ENCODE peak calls at places on chromosomes 12 and 14, in five cellular contexts. W, Y, N, I and V are unnamed samples.

GRCh38 chr12:27852117-27852516 is 72.1 kb upstream of the MANSC4 start:
- DNase-seq in W (no peak), Y (no peak), N (no peak), I (peak; percentile 27), V (no peak)

GRCh38 chr12:70796989-70797388 is 123.5 kb downstream of the PTPRR start:
- DNase-seq in W (no peak), Y (no peak), N (no peak), I (no peak), V (peak; percentile 21)

GRCh38 chr12:10067259-10067658 is 31.5 kb downstream of the CLEC1A start:
- DNase-seq in W (no peak), Y (no peak), N (no peak), I (no peak), V (no peak)

GRCh38 chr12:57737467-57738141 is 938 bp downstream of the AGAP2 start:
- DNase-seq in W (no peak), Y (no peak), N (no peak), I (no peak), V (peak; percentile 67)

GRCh38 chr14:77039285-77040058 is 11.0 kb upstream of the IRF2BPL start:
- DNase-seq in W (peak; percentile 63), Y (no peak), N (no peak), I (peak; percentile 9), V (peak; percentile 66)

GRCh38 chr12:29566441-29566840 is 69.0 kb upstream of the OVCH1 start:
- DNase-seq in W (peak; percentile 83), Y (no peak), N (no peak), I (no peak), V (no peak)

GRCh38 chr12:112160611-112161010 is 35.3 kb downstream of the TRAFD1 start:
- DNase-seq in W (no peak), Y (no peak), N (no peak), I (no peak), V (no peak)

GRCh38 chr12:67592228-67593011 is 56.1 kb upstream of the DYRK2 start:
- DNase-seq in W (peak; percentile 56), Y (no peak), N (no peak), I (peak; percentile 62), V (peak; percentile 77)

GRCh38 chr14:22634233-22634632 is 9.9 kb downstream of the OR6J1 start:
- DNase-seq in W (no peak), Y (no peak), N (no peak), I (no peak), V (no peak)

GRCh38 chr14:21408152-21408551 is 24.3 kb upstream of the SUPT16H start:
- DNase-seq in W (peak; percentile 61), Y (no peak), N (no peak), I (peak; percentile 47), V (peak; percentile 83)

GRCh38 chr12:12439636-12440035 is 82.8 kb downstream of the BORCS5 start:
- DNase-seq in W (peak; percentile 78), Y (no peak), N (peak; percentile 22), I (peak; percentile 95), V (peak; percentile 37)

GRCh38 chr14:92456215-92457017 is 57.2 kb upstream of the RIN3 start:
- DNase-seq in W (peak; percentile 33), Y (no peak), N (peak; percentile 43), I (peak; percentile 25), V (peak; percentile 90)

GRCh38 chr14:29821665-29822429 is 105.8 kb downstream of the PRKD1 start:
- DNase-seq in W (no peak), Y (no peak), N (no peak), I (no peak), V (no peak)

GRCh38 chr12:113757223-113758002 is 208.7 kb downstream of the RBM19 start:
- DNase-seq in W (no peak), Y (no peak), N (no peak), I (peak; percentile 5), V (no peak)

GRCh38 chr12:100383586-100384548 is 27.0 kb downstream of the SLC17A8 start:
- DNase-seq in W (no peak), Y (no peak), N (no peak), I (no peak), V (no peak)

GRCh38 chr14:101068293-101068957 is 164.9 kb upstream of the RTL1 start:
- DNase-seq in W (no peak), Y (no peak), N (no peak), I (no peak), V (no peak)

GRCh38 chr14:35879654-35880249 is 53.6 kb downstream of the BRMS1L start:
- DNase-seq in W (peak; percentile 6), Y (no peak), N (no peak), I (no peak), V (peak; percentile 50)

GRCh38 chr12:121404734-121405133 is 4.8 kb downstream of the RNF34 start:
- DNase-seq in W (no peak), Y (no peak), N (no peak), I (no peak), V (no peak)

GRCh38 chr12:76117067-76117691 is 32.7 kb upstream of the NAP1L1 start:
- DNase-seq in W (no peak), Y (no peak), N (no peak), I (no peak), V (no peak)

GRCh38 chr12:76117751-76118150 is 33.3 kb upstream of the NAP1L1 start:
- DNase-seq in W (no peak), Y (no peak), N (no peak), I (no peak), V (no peak)

GRCh38 chr12:76111209-76111749 is 26.8 kb upstream of the NAP1L1 start:
- DNase-seq in W (no peak), Y (no peak), N (no peak), I (no peak), V (no peak)

GRCh38 chr12:76109879-76110278 is 25.4 kb upstream of the NAP1L1 start:
- DNase-seq in W (no peak), Y (no peak), N (no peak), I (peak; percentile 6), V (no peak)

DNA sequence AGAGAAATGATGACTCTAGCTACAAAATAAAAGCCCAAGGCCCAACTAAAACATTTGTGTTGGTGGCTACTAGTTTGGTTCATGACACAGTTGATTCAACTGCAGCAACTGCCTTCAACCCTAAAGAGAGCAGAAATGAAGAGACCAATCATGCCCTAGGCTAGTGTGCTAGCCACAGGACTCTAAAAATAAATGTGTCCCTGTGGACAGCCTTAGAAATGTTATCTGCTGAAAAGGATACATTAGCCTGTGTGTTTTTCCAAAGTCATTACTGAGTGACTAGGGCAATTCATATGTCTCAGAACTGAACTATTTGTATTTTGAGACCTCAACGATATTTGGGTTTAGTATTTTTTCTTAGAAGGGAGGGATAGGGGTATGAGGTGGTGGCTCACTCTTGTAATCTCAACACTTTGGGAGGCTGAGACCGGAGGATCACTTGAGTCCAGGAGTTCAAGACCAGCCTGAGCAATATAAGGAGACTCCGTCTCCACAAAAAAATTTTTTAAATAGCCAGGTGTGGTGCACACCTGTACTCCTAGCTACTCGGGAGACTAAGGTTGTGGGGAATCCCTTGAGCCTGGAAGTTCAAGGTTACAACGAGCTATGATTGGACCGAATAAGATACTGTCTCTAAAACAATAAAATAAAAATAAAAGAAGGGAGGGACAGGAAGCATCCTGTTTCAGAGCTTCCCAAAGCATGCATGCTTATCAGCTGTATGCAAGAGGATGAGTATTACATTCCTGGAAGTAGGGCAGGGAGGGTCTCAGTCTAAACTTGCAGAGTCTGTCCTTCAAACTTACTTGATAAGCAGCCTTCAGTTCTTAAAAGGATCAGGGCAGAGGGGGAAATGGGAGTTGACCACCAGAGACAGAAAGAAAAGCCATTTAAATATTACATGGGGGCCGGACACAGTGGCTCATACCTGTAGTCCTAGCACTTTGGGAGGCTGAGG is 29.6 kb upstream of the NAP1L1 start:
- DNase-seq in W (no peak), Y (no peak), N (no peak), I (no peak), V (no peak)
- H3K27ac ChIP-seq in W (no peak overlapping the region), Y (no peak overlapping the region), N (no peak overlapping the region), I (no peak overlapping the region), V (no peak overlapping the region)

GRCh38 chr12:1030779-1031178 is 39.8 kb downstream of the ERC1 start:
- DNase-seq in W (no peak), Y (no peak), N (no peak), I (no peak), V (no peak)

GRCh38 chr12:1034726-1035457 is 43.9 kb downstream of the ERC1 start:
- DNase-seq in W (no peak), Y (no peak), N (no peak), I (no peak), V (no peak)

GRCh38 chr12:1034243-1034642 is 43.2 kb downstream of the ERC1 start:
- DNase-seq in W (no peak), Y (no peak), N (no peak), I (no peak), V (no peak)
- H3K27ac ChIP-seq in W (no peak overlapping the region), Y (no peak overlapping the region), N (no peak overlapping the region), I (no peak overlapping the region), V (no peak overlapping the region)

GRCh38 chr12:79680051-79680450 is 10.7 kb downstream of the PAWR start:
- DNase-seq in W (no peak), Y (no peak), N (no peak), I (no peak), V (no peak)

GRCh38 chr12:79685068-79685467 is 5.7 kb downstream of the PAWR start:
- DNase-seq in W (peak; percentile 86), Y (no peak), N (no peak), I (peak; percentile 88), V (peak; percentile 76)

GRCh38 chr12:79681008-79681590 is 9.7 kb downstream of the PAWR start:
- DNase-seq in W (peak; percentile 77), Y (no peak), N (no peak), I (peak; percentile 79), V (peak; percentile 65)

GRCh38 chr12:79686171-79686570 is 4.6 kb downstream of the PAWR start:
- DNase-seq in W (no peak), Y (no peak), N (no peak), I (peak; percentile 56), V (no peak)

GRCh38 chr12:79682593-79682992 is 8.2 kb downstream of the PAWR start:
- DNase-seq in W (no peak), Y (no peak), N (no peak), I (no peak), V (no peak)
- H3K27ac ChIP-seq in W (no peak overlapping the region), Y (no peak overlapping the region), N (no peak overlapping the region), I (no peak overlapping the region), V (no peak overlapping the region)

GRCh38 chr12:53265783-53266182 is 2.3 kb upstream of the ESPL1 start:
- DNase-seq in W (no peak), Y (no peak), N (no peak), I (no peak), V (peak; percentile 23)

GRCh38 chr12:53268637-53269562 is 801 bp downstream of the ESPL1 start:
- DNase-seq in W (no peak), Y (no peak), N (no peak), I (peak; percentile 11), V (peak; percentile 28)

GRCh38 chr12:53268009-53268636 is at the start of gene ESPL1:
- DNase-seq in W (peak; percentile 57), Y (peak; percentile 74), N (no peak), I (peak; percentile 83), V (peak; percentile 90)

DNA sequence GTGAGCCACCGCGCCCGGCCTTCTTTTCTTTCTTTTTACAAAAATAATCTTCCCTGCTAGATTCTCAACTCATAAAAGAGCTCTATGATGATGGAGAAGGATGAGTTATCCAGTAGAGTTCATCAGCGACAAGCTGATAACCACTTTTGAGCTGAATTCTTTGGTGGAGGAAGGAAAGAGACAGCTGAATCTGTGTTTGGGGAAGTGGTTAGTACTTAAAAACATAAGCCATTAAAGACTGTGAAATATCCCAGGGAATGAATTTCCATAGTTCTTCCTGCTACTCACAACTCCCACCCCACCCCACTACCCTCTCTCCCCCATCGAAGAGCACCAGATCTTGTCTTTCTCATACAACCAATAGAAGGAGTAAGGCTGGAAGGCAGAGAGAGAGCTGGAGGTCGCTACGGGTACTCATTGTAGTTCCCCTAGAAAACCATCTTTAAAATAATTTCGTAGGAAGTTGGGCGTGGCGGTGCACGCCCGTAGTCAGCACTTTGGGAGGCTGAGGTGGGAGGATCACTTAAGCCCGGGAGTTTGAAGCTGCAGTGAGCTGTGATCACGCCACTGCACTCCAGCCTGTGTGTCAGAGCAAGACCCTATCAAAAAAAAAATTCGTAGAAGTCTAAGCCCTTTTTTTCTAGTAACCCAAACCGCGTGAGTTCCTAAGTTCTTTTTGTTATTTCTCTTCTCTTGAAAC is 640 bp upstream of the ESPL1 start:
- DNase-seq in W (no peak), Y (no peak), N (no peak), I (no peak), V (peak; percentile 48)
- H3K27ac ChIP-seq in W (no peak overlapping the region), Y (peak overlapping the region; percentile 25), N (peak overlapping the region; percentile 86), I (peak overlapping the region; percentile 91), V (peak overlapping the region; percentile 36)